ENCODE peak calls at places on chromosomes 16 and 17, in four cellular contexts. L is stimulated activated CD4-positive, alpha-beta T cell treated with anti-CD3 and anti-CD28 coated beads, Interleukin-2, amount 100 ng/mL, for 48 hours; F is fibroblast of mammary gland; Q is kidney tubule cell. R is an unnamed sample.

GRCh38 chr17:10013360-10014112 is 108.5 kb upstream of the RCVRN start:
- DNase-seq in Q (no peak), L (no peak), F (no peak), R (no peak)

GRCh38 chr16:79972053-79972704 is 371.6 kb upstream of the MAF start:
- DNase-seq in Q (peak; percentile 57), F (peak; percentile 2), L (no peak), R (no peak)

GRCh38 chr16:82004651-82005490 is 6.4 kb downstream of the SDR42E1 start:
- DNase-seq in Q (no peak), F (no peak), L (no peak), R (peak; percentile 14)

GRCh38 chr16:54375056-54375455 is 88.5 kb upstream of the IRX3 start:
- DNase-seq in Q (no peak), F (no peak), L (no peak), R (no peak)

GRCh38 chr16:68737730-68738590 is 868 bp downstream of the CDH1 start:
- DNase-seq in F (no peak), Q (peak; percentile 56), L (no peak), R (no peak)

GRCh38 chr17:33521784-33522183 is 228.7 kb upstream of the ASIC2 start:
- DNase-seq in F (no peak), Q (peak; percentile 26), L (no peak), R (no peak)

GRCh38 chr17:74369221-74369620 is 1.9 kb downstream of the GPR142 start:
- DNase-seq in F (no peak), Q (no peak), L (peak; percentile 43), R (peak; percentile 62)

GRCh38 chr17:66322764-66323163 is 20.4 kb downstream of the PRKCA start:
- DNase-seq in Q (no peak), L (no peak), F (no peak), R (no peak)

GRCh38 chr16:16966439-16966838 is 504.3 kb downstream of the XYLT1 start:
- DNase-seq in Q (no peak), F (no peak), L (no peak), R (no peak)

GRCh38 chr17:37743875-37744632 is 805 bp downstream of the HNF1B start:
- DNase-seq in F (no peak), L (no peak), Q (peak; percentile 50), R (no peak)

GRCh38 chr17:48012151-48012520 is 25.5 kb downstream of the COPZ2 start:
- DNase-seq in L (peak; percentile 51), F (no peak), Q (peak; percentile 42), R (peak; percentile 26)

GRCh38 chr17:57032343-57032742 is 52.7 kb upstream of the AKAP1 start:
- DNase-seq in Q (no peak), F (no peak), L (no peak), R (peak; percentile 36)

GRCh38 chr16:9908613-9909012 is 273.6 kb downstream of the GRIN2A start:
- DNase-seq in F (no peak), Q (no peak), L (no peak), R (peak; percentile 38)